ENCODE peak calls at places on chromosomes 13 and 19, in eight cellular contexts. K is RPMI7951, S is testis, N is tibial nerve, D is smooth muscle cell of the brain vasculature, W is AG04449, J is amygdala, B is ELR. F is an unnamed sample.

GRCh38 chr19:46958542-46958941 is 61.1 kb upstream of the NPAS1 start:
- DNase-seq in W (no peak), S (no peak), B (peak), J (no peak), D (no peak), K (peak), N (no peak), F (no peak)

GRCh38 chr13:109412232-109412935 is 374.0 kb downstream of the IRS2 start:
- DNase-seq in D (peak), S (peak), J (no peak), N (no peak), K (peak), B (peak), W (no peak), F (no peak)

GRCh38 chr13:21016487-21016886 is 44.9 kb downstream of the LATS2 start:
- DNase-seq in J (no peak), B (no peak), K (no peak), N (no peak), W (no peak), S (no peak), D (no peak), F (no peak)

GRCh38 chr13:102799544-102800144 is 725 bp downstream of the BIVM start:
- DNase-seq in N (no peak), W (no peak), J (peak), B (peak), S (peak), D (no peak), K (peak), F (no peak)

GRCh38 chr13:110455941-110456340 is 105.6 kb downstream of the RAB20 start:
- DNase-seq in S (peak), D (no peak), B (peak), W (no peak), K (peak), N (peak), J (peak), F (peak)

GRCh38 chr13:79108914-79109643 is 297.0 kb downstream of the RBM26 start:
- DNase-seq in J (no peak), D (no peak), S (no peak), K (no peak), B (no peak), N (no peak), W (no peak), F (no peak)

GRCh38 chr13:39900106-39900750 is 244.8 kb downstream of the COG6 start:
- DNase-seq in D (peak), J (no peak), S (peak), K (no peak), B (no peak), W (no peak), N (no peak), F (peak)

GRCh38 chr13:44868397-44868796 is 120.9 kb downstream of the NUFIP1 start:
- DNase-seq in B (no peak), N (no peak), J (no peak), K (no peak), S (no peak), W (no peak), D (no peak), F (no peak)

GRCh38 chr13:109647046-109647445 is 139.3 kb downstream of the IRS2 start:
- DNase-seq in D (no peak), J (no peak), W (no peak), S (no peak), B (peak), N (no peak), K (no peak), F (no peak)

GRCh38 chr19:30341646-30342201 is 30.5 kb upstream of the ZNF536 start:
- DNase-seq in S (no peak), B (no peak), W (no peak), D (no peak), K (no peak), N (no peak), J (no peak), F (no peak)

F was measured in H4.